ENCODE peak calls at places on chromosome 3, in four cellular contexts. One of them, this sample, is unnamed.
A peak's percentile ranks its signal among the peaks of the same experiment; 100 is the strongest.

GRCh38 chr3:174156200-174156599 is 702.9 kb upstream of the NAALADL2 start:
- DNase-seq in ureter: no peak
- DNase-seq in activated T-helper 1 cell treated with anti-CD3 and anti-CD28 coated beads, Interleukin-12 subunit alpha, Interleukin-12 subunit beta, Interleukin-2, Interleukin-4 antibody, amounts not matched to agents 30 ng/mL and 10 ng/mL and 1 ng/mL, durations not matched to agents 14 hours and 24 hours and 36 hours: no peak
- DNase-seq in stimulated activated CD4-positive, alpha-beta T cell treated with anti-CD3 and anti-CD28 coated beads, Interleukin-12 subunit alpha, Interleukin-12 subunit beta, amount 100 ng/mL, for 4 hours: no peak
- DNase-seq in this sample: no peak

GRCh38 chr3:27559835-27560234 is 75.7 kb upstream of the SLC4A7 start:
- DNase-seq in activated T-helper 1 cell treated with anti-CD3 and anti-CD28 coated beads, Interleukin-12 subunit alpha, Interleukin-12 subunit beta, Interleukin-2, Interleukin-4 antibody, amounts not matched to agents 30 ng/mL and 10 ng/mL and 1 ng/mL, durations not matched to agents 14 hours and 24 hours and 36 hours: no peak
- DNase-seq in ureter: no peak
- DNase-seq in stimulated activated CD4-positive, alpha-beta T cell treated with anti-CD3 and anti-CD28 coated beads, Interleukin-12 subunit alpha, Interleukin-12 subunit beta, amount 100 ng/mL, for 4 hours: no peak
- DNase-seq in this sample: no peak

GRCh38 chr3:54988302-54989022 is 60.6 kb upstream of the LRTM1 start:
- DNase-seq in stimulated activated CD4-positive, alpha-beta T cell treated with anti-CD3 and anti-CD28 coated beads, Interleukin-12 subunit alpha, Interleukin-12 subunit beta, amount 100 ng/mL, for 4 hours: no peak
- DNase-seq in activated T-helper 1 cell treated with anti-CD3 and anti-CD28 coated beads, Interleukin-12 subunit alpha, Interleukin-12 subunit beta, Interleukin-2, Interleukin-4 antibody, amounts not matched to agents 30 ng/mL and 10 ng/mL and 1 ng/mL, durations not matched to agents 14 hours and 24 hours and 36 hours: no peak
- DNase-seq in ureter: peak; percentile 46
- DNase-seq in this sample: no peak

GRCh38 chr3:98645039-98645438 is 51.6 kb upstream of the CPOX start:
- DNase-seq in stimulated activated CD4-positive, alpha-beta T cell treated with anti-CD3 and anti-CD28 coated beads, Interleukin-12 subunit alpha, Interleukin-12 subunit beta, amount 100 ng/mL, for 4 hours: no peak
- DNase-seq in activated T-helper 1 cell treated with anti-CD3 and anti-CD28 coated beads, Interleukin-12 subunit alpha, Interleukin-12 subunit beta, Interleukin-2, Interleukin-4 antibody, amounts not matched to agents 30 ng/mL and 10 ng/mL and 1 ng/mL, durations not matched to agents 14 hours and 24 hours and 36 hours: no peak
- DNase-seq in ureter: no peak
- DNase-seq in this sample: no peak

GRCh38 chr3:72338082-72338941 is 509.9 kb downstream of the SHQ1 start:
- DNase-seq in ureter: no peak
- DNase-seq in stimulated activated CD4-positive, alpha-beta T cell treated with anti-CD3 and anti-CD28 coated beads, Interleukin-12 subunit alpha, Interleukin-12 subunit beta, amount 100 ng/mL, for 4 hours: peak; percentile 46
- DNase-seq in activated T-helper 1 cell treated with anti-CD3 and anti-CD28 coated beads, Interleukin-12 subunit alpha, Interleukin-12 subunit beta, Interleukin-2, Interleukin-4 antibody, amounts not matched to agents 30 ng/mL and 10 ng/mL and 1 ng/mL, durations not matched to agents 14 hours and 24 hours and 36 hours: no peak
- DNase-seq in this sample: no peak

GRCh38 chr3:126540342-126540849 is 16.4 kb downstream of the CHST13 start:
- DNase-seq in stimulated activated CD4-positive, alpha-beta T cell treated with anti-CD3 and anti-CD28 coated beads, Interleukin-12 subunit alpha, Interleukin-12 subunit beta, amount 100 ng/mL, for 4 hours: no peak
- DNase-seq in ureter: peak; percentile 45
- DNase-seq in activated T-helper 1 cell treated with anti-CD3 and anti-CD28 coated beads, Interleukin-12 subunit alpha, Interleukin-12 subunit beta, Interleukin-2, Interleukin-4 antibody, amounts not matched to agents 30 ng/mL and 10 ng/mL and 1 ng/mL, durations not matched to agents 14 hours and 24 hours and 36 hours: no peak
- DNase-seq in this sample: no peak

GRCh38 chr3:21668012-21668411 is 83.0 kb downstream of the ZNF385D start:
- DNase-seq in ureter: no peak
- DNase-seq in stimulated activated CD4-positive, alpha-beta T cell treated with anti-CD3 and anti-CD28 coated beads, Interleukin-12 subunit alpha, Interleukin-12 subunit beta, amount 100 ng/mL, for 4 hours: no peak
- DNase-seq in activated T-helper 1 cell treated with anti-CD3 and anti-CD28 coated beads, Interleukin-12 subunit alpha, Interleukin-12 subunit beta, Interleukin-2, Interleukin-4 antibody, amounts not matched to agents 30 ng/mL and 10 ng/mL and 1 ng/mL, durations not matched to agents 14 hours and 24 hours and 36 hours: no peak
- DNase-seq in this sample: no peak

GRCh38 chr3:27220166-27220565 is 149.0 kb downstream of the NEK10 start:
- DNase-seq in ureter: no peak
- DNase-seq in stimulated activated CD4-positive, alpha-beta T cell treated with anti-CD3 and anti-CD28 coated beads, Interleukin-12 subunit alpha, Interleukin-12 subunit beta, amount 100 ng/mL, for 4 hours: no peak
- DNase-seq in activated T-helper 1 cell treated with anti-CD3 and anti-CD28 coated beads, Interleukin-12 subunit alpha, Interleukin-12 subunit beta, Interleukin-2, Interleukin-4 antibody, amounts not matched to agents 30 ng/mL and 10 ng/mL and 1 ng/mL, durations not matched to agents 14 hours and 24 hours and 36 hours: no peak
- DNase-seq in this sample: no peak

GRCh38 chr3:72290859-72291641 is 506.1 kb upstream of the PROK2 start:
- DNase-seq in ureter: no peak
- DNase-seq in activated T-helper 1 cell treated with anti-CD3 and anti-CD28 coated beads, Interleukin-12 subunit alpha, Interleukin-12 subunit beta, Interleukin-2, Interleukin-4 antibody, amounts not matched to agents 30 ng/mL and 10 ng/mL and 1 ng/mL, durations not matched to agents 14 hours and 24 hours and 36 hours: no peak
- DNase-seq in stimulated activated CD4-positive, alpha-beta T cell treated with anti-CD3 and anti-CD28 coated beads, Interleukin-12 subunit alpha, Interleukin-12 subunit beta, amount 100 ng/mL, for 4 hours: no peak
- DNase-seq in this sample: no peak

GRCh38 chr3:177624523-177625495 is 427.5 kb upstream of the TBL1XR1 start:
- DNase-seq in stimulated activated CD4-positive, alpha-beta T cell treated with anti-CD3 and anti-CD28 coated beads, Interleukin-12 subunit alpha, Interleukin-12 subunit beta, amount 100 ng/mL, for 4 hours: no peak
- DNase-seq in ureter: no peak
- DNase-seq in activated T-helper 1 cell treated with anti-CD3 and anti-CD28 coated beads, Interleukin-12 subunit alpha, Interleukin-12 subunit beta, Interleukin-2, Interleukin-4 antibody, amounts not matched to agents 30 ng/mL and 10 ng/mL and 1 ng/mL, durations not matched to agents 14 hours and 24 hours and 36 hours: no peak
- DNase-seq in this sample: no peak

GRCh38 chr3:16849795-16850194 is 35.0 kb upstream of the PLCL2 start:
- DNase-seq in ureter: no peak
- DNase-seq in activated T-helper 1 cell treated with anti-CD3 and anti-CD28 coated beads, Interleukin-12 subunit alpha, Interleukin-12 subunit beta, Interleukin-2, Interleukin-4 antibody, amounts not matched to agents 30 ng/mL and 10 ng/mL and 1 ng/mL, durations not matched to agents 14 hours and 24 hours and 36 hours: no peak
- DNase-seq in stimulated activated CD4-positive, alpha-beta T cell treated with anti-CD3 and anti-CD28 coated beads, Interleukin-12 subunit alpha, Interleukin-12 subunit beta, amount 100 ng/mL, for 4 hours: no peak
- DNase-seq in this sample: no peak

GRCh38 chr3:114364806-114365205 is 71.0 kb downstream of the TIGIT start:
- DNase-seq in stimulated activated CD4-positive, alpha-beta T cell treated with anti-CD3 and anti-CD28 coated beads, Interleukin-12 subunit alpha, Interleukin-12 subunit beta, amount 100 ng/mL, for 4 hours: no peak
- DNase-seq in ureter: no peak
- DNase-seq in activated T-helper 1 cell treated with anti-CD3 and anti-CD28 coated beads, Interleukin-12 subunit alpha, Interleukin-12 subunit beta, Interleukin-2, Interleukin-4 antibody, amounts not matched to agents 30 ng/mL and 10 ng/mL and 1 ng/mL, durations not matched to agents 14 hours and 24 hours and 36 hours: no peak
- DNase-seq in this sample: no peak

GRCh38 chr3:133383175-133383574 is 16.7 kb upstream of the BFSP2 start:
- DNase-seq in stimulated activated CD4-positive, alpha-beta T cell treated with anti-CD3 and anti-CD28 coated beads, Interleukin-12 subunit alpha, Interleukin-12 subunit beta, amount 100 ng/mL, for 4 hours: no peak
- DNase-seq in ureter: no peak
- DNase-seq in activated T-helper 1 cell treated with anti-CD3 and anti-CD28 coated beads, Interleukin-12 subunit alpha, Interleukin-12 subunit beta, Interleukin-2, Interleukin-4 antibody, amounts not matched to agents 30 ng/mL and 10 ng/mL and 1 ng/mL, durations not matched to agents 14 hours and 24 hours and 36 hours: no peak
- DNase-seq in this sample: no peak

GRCh38 chr3:27147215-27147614 is 222.0 kb downstream of the NEK10 start:
- DNase-seq in activated T-helper 1 cell treated with anti-CD3 and anti-CD28 coated beads, Interleukin-12 subunit alpha, Interleukin-12 subunit beta, Interleukin-2, Interleukin-4 antibody, amounts not matched to agents 30 ng/mL and 10 ng/mL and 1 ng/mL, durations not matched to agents 14 hours and 24 hours and 36 hours: no peak
- DNase-seq in stimulated activated CD4-positive, alpha-beta T cell treated with anti-CD3 and anti-CD28 coated beads, Interleukin-12 subunit alpha, Interleukin-12 subunit beta, amount 100 ng/mL, for 4 hours: no peak
- DNase-seq in ureter: no peak
- DNase-seq in this sample: no peak

GRCh38 chr3:50617096-50617791 is at the start of gene MAPKAPK3:
- DNase-seq in ureter: no peak
- DNase-seq in activated T-helper 1 cell treated with anti-CD3 and anti-CD28 coated beads, Interleukin-12 subunit alpha, Interleukin-12 subunit beta, Interleukin-2, Interleukin-4 antibody, amounts not matched to agents 30 ng/mL and 10 ng/mL and 1 ng/mL, durations not matched to agents 14 hours and 24 hours and 36 hours: no peak
- DNase-seq in stimulated activated CD4-positive, alpha-beta T cell treated with anti-CD3 and anti-CD28 coated beads, Interleukin-12 subunit alpha, Interleukin-12 subunit beta, amount 100 ng/mL, for 4 hours: peak; percentile 46
- DNase-seq in this sample: peak; percentile 40

GRCh38 chr3:141268791-141269190 is 37.2 kb downstream of the PXYLP1 start:
- DNase-seq in ureter: no peak
- DNase-seq in activated T-helper 1 cell treated with anti-CD3 and anti-CD28 coated beads, Interleukin-12 subunit alpha, Interleukin-12 subunit beta, Interleukin-2, Interleukin-4 antibody, amounts not matched to agents 30 ng/mL and 10 ng/mL and 1 ng/mL, durations not matched to agents 14 hours and 24 hours and 36 hours: no peak
- DNase-seq in stimulated activated CD4-positive, alpha-beta T cell treated with anti-CD3 and anti-CD28 coated beads, Interleukin-12 subunit alpha, Interleukin-12 subunit beta, amount 100 ng/mL, for 4 hours: no peak
- DNase-seq in this sample: no peak

GRCh38 chr3:146218880-146219866 is 31.7 kb downstream of the PLSCR4 start:
- DNase-seq in stimulated activated CD4-positive, alpha-beta T cell treated with anti-CD3 and anti-CD28 coated beads, Interleukin-12 subunit alpha, Interleukin-12 subunit beta, amount 100 ng/mL, for 4 hours: peak; percentile 33
- DNase-seq in activated T-helper 1 cell treated with anti-CD3 and anti-CD28 coated beads, Interleukin-12 subunit alpha, Interleukin-12 subunit beta, Interleukin-2, Interleukin-4 antibody, amounts not matched to agents 30 ng/mL and 10 ng/mL and 1 ng/mL, durations not matched to agents 14 hours and 24 hours and 36 hours: no peak
- DNase-seq in ureter: no peak
- DNase-seq in this sample: no peak

GRCh38 chr3:113086506-113087461 is 96.0 kb downstream of the GTPBP8 start:
- DNase-seq in activated T-helper 1 cell treated with anti-CD3 and anti-CD28 coated beads, Interleukin-12 subunit alpha, Interleukin-12 subunit beta, Interleukin-2, Interleukin-4 antibody, amounts not matched to agents 30 ng/mL and 10 ng/mL and 1 ng/mL, durations not matched to agents 14 hours and 24 hours and 36 hours: no peak
- DNase-seq in ureter: no peak
- DNase-seq in stimulated activated CD4-positive, alpha-beta T cell treated with anti-CD3 and anti-CD28 coated beads, Interleukin-12 subunit alpha, Interleukin-12 subunit beta, amount 100 ng/mL, for 4 hours: no peak
- DNase-seq in this sample: no peak

GRCh38 chr3:64158334-64158733 is 66.9 kb downstream of the PRICKLE2 start:
- DNase-seq in stimulated activated CD4-positive, alpha-beta T cell treated with anti-CD3 and anti-CD28 coated beads, Interleukin-12 subunit alpha, Interleukin-12 subunit beta, amount 100 ng/mL, for 4 hours: no peak
- DNase-seq in activated T-helper 1 cell treated with anti-CD3 and anti-CD28 coated beads, Interleukin-12 subunit alpha, Interleukin-12 subunit beta, Interleukin-2, Interleukin-4 antibody, amounts not matched to agents 30 ng/mL and 10 ng/mL and 1 ng/mL, durations not matched to agents 14 hours and 24 hours and 36 hours: no peak
- DNase-seq in ureter: no peak
- DNase-seq in this sample: no peak

GRCh38 chr3:13018039-13018431 is 55.2 kb downstream of the IQSEC1 start:
- DNase-seq in ureter: no peak
- DNase-seq in activated T-helper 1 cell treated with anti-CD3 and anti-CD28 coated beads, Interleukin-12 subunit alpha, Interleukin-12 subunit beta, Interleukin-2, Interleukin-4 antibody, amounts not matched to agents 30 ng/mL and 10 ng/mL and 1 ng/mL, durations not matched to agents 14 hours and 24 hours and 36 hours: no peak
- DNase-seq in stimulated activated CD4-positive, alpha-beta T cell treated with anti-CD3 and anti-CD28 coated beads, Interleukin-12 subunit alpha, Interleukin-12 subunit beta, amount 100 ng/mL, for 4 hours: no peak
- DNase-seq in this sample: no peak

GRCh38 chr3:159765860-159766294 is 222.8 kb upstream of the IL12A start:
- DNase-seq in stimulated activated CD4-positive, alpha-beta T cell treated with anti-CD3 and anti-CD28 coated beads, Interleukin-12 subunit alpha, Interleukin-12 subunit beta, amount 100 ng/mL, for 4 hours: no peak
- DNase-seq in activated T-helper 1 cell treated with anti-CD3 and anti-CD28 coated beads, Interleukin-12 subunit alpha, Interleukin-12 subunit beta, Interleukin-2, Interleukin-4 antibody, amounts not matched to agents 30 ng/mL and 10 ng/mL and 1 ng/mL, durations not matched to agents 14 hours and 24 hours and 36 hours: no peak
- DNase-seq in ureter: no peak
- DNase-seq in this sample: no peak

This sample was measured in HuH-7.